ENCODE peak calls at places on chromosomes 1 and 21, in nine cellular contexts. One of them, this sample, is unnamed.

GRCh38 chr1:75233302-75233929 is 99.2 kb downstream of the LHX8 start:
- DNase-seq in T-helper 2 cell: no peak
- DNase-seq in NCI-H1105 treated with DMSO at 0.1 percent for 48 hours: peak; percentile 65
- DNase-seq in stimulated activated naive CD8-positive, alpha-beta T cell treated with anti-CD3 and anti-CD28 coated beads, Interleukin-15, Interleukin-2, amounts not matched to agents 100 U/mL and 50 U/mL, for 24 hours: no peak
- DNase-seq in glutamatergic neuron: no peak
- DNase-seq in AG20443: peak; percentile 11
- DNase-seq in memory B cell: peak; percentile 27
- DNase-seq in anterior cingulate cortex: no peak
- DNase-seq in iris pigment epithelial cell: peak; percentile 40
- DNase-seq in this sample: no peak

GRCh38 chr1:232031156-232031555 is 404.6 kb downstream of the DISC1 start:
- DNase-seq in T-helper 2 cell: no peak
- DNase-seq in NCI-H1105 treated with DMSO at 0.1 percent for 48 hours: no peak
- DNase-seq in stimulated activated naive CD8-positive, alpha-beta T cell treated with anti-CD3 and anti-CD28 coated beads, Interleukin-15, Interleukin-2, amounts not matched to agents 100 U/mL and 50 U/mL, for 24 hours: no peak
- DNase-seq in glutamatergic neuron: no peak
- DNase-seq in AG20443: no peak
- DNase-seq in memory B cell: no peak
- DNase-seq in anterior cingulate cortex: no peak
- DNase-seq in iris pigment epithelial cell: no peak
- DNase-seq in this sample: no peak

GRCh38 chr1:226632922-226633351 is 84.4 kb downstream of the STUM start:
- DNase-seq in T-helper 2 cell: no peak
- DNase-seq in NCI-H1105 treated with DMSO at 0.1 percent for 48 hours: no peak
- DNase-seq in stimulated activated naive CD8-positive, alpha-beta T cell treated with anti-CD3 and anti-CD28 coated beads, Interleukin-15, Interleukin-2, amounts not matched to agents 100 U/mL and 50 U/mL, for 24 hours: peak; percentile 74
- DNase-seq in glutamatergic neuron: no peak
- DNase-seq in AG20443: no peak
- DNase-seq in memory B cell: no peak
- DNase-seq in anterior cingulate cortex: no peak
- DNase-seq in iris pigment epithelial cell: no peak
- DNase-seq in this sample: no peak

GRCh38 chr1:204466416-204467405 is 27.9 kb downstream of the PIK3C2B start:
- DNase-seq in T-helper 2 cell: no peak
- DNase-seq in NCI-H1105 treated with DMSO at 0.1 percent for 48 hours: no peak
- DNase-seq in stimulated activated naive CD8-positive, alpha-beta T cell treated with anti-CD3 and anti-CD28 coated beads, Interleukin-15, Interleukin-2, amounts not matched to agents 100 U/mL and 50 U/mL, for 24 hours: no peak
- DNase-seq in glutamatergic neuron: no peak
- DNase-seq in AG20443: no peak
- DNase-seq in memory B cell: no peak
- DNase-seq in anterior cingulate cortex: peak; percentile 91
- DNase-seq in iris pigment epithelial cell: no peak
- DNase-seq in this sample: no peak

GRCh38 chr1:183227963-183228649 is 42.0 kb downstream of the LAMC2 start:
- DNase-seq in T-helper 2 cell: no peak
- DNase-seq in NCI-H1105 treated with DMSO at 0.1 percent for 48 hours: peak; percentile 22
- DNase-seq in stimulated activated naive CD8-positive, alpha-beta T cell treated with anti-CD3 and anti-CD28 coated beads, Interleukin-15, Interleukin-2, amounts not matched to agents 100 U/mL and 50 U/mL, for 24 hours: peak; percentile 59
- DNase-seq in glutamatergic neuron: peak; percentile 79
- DNase-seq in AG20443: peak; percentile 72
- DNase-seq in memory B cell: peak; percentile 28
- DNase-seq in anterior cingulate cortex: no peak
- DNase-seq in iris pigment epithelial cell: peak; percentile 51
- DNase-seq in this sample: no peak

GRCh38 chr1:218460367-218460766 is 115.2 kb downstream of the TGFB2 start:
- DNase-seq in T-helper 2 cell: no peak
- DNase-seq in NCI-H1105 treated with DMSO at 0.1 percent for 48 hours: no peak
- DNase-seq in stimulated activated naive CD8-positive, alpha-beta T cell treated with anti-CD3 and anti-CD28 coated beads, Interleukin-15, Interleukin-2, amounts not matched to agents 100 U/mL and 50 U/mL, for 24 hours: no peak
- DNase-seq in glutamatergic neuron: no peak
- DNase-seq in AG20443: peak; percentile 67
- DNase-seq in memory B cell: no peak
- DNase-seq in anterior cingulate cortex: peak; percentile 52
- DNase-seq in iris pigment epithelial cell: peak; percentile 87
- DNase-seq in this sample: no peak

GRCh38 chr1:64523938-64524337 is 54.0 kb downstream of the CACHD1 start:
- DNase-seq in T-helper 2 cell: no peak
- DNase-seq in NCI-H1105 treated with DMSO at 0.1 percent for 48 hours: no peak
- DNase-seq in stimulated activated naive CD8-positive, alpha-beta T cell treated with anti-CD3 and anti-CD28 coated beads, Interleukin-15, Interleukin-2, amounts not matched to agents 100 U/mL and 50 U/mL, for 24 hours: no peak
- DNase-seq in glutamatergic neuron: no peak
- DNase-seq in AG20443: no peak
- DNase-seq in memory B cell: no peak
- DNase-seq in anterior cingulate cortex: no peak
- DNase-seq in iris pigment epithelial cell: no peak
- DNase-seq in this sample: no peak

GRCh38 chr1:227111782-227112181 is 171.7 kb downstream of the COQ8A start:
- DNase-seq in T-helper 2 cell: no peak
- DNase-seq in NCI-H1105 treated with DMSO at 0.1 percent for 48 hours: no peak
- DNase-seq in stimulated activated naive CD8-positive, alpha-beta T cell treated with anti-CD3 and anti-CD28 coated beads, Interleukin-15, Interleukin-2, amounts not matched to agents 100 U/mL and 50 U/mL, for 24 hours: no peak
- DNase-seq in glutamatergic neuron: no peak
- DNase-seq in AG20443: no peak
- DNase-seq in memory B cell: no peak
- DNase-seq in anterior cingulate cortex: no peak
- DNase-seq in iris pigment epithelial cell: no peak
- DNase-seq in this sample: no peak

GRCh38 chr21:30555095-30555494 is 6.0 kb downstream of the KRTAP19-7 start:
- DNase-seq in T-helper 2 cell: no peak
- DNase-seq in NCI-H1105 treated with DMSO at 0.1 percent for 48 hours: no peak
- DNase-seq in stimulated activated naive CD8-positive, alpha-beta T cell treated with anti-CD3 and anti-CD28 coated beads, Interleukin-15, Interleukin-2, amounts not matched to agents 100 U/mL and 50 U/mL, for 24 hours: no peak
- DNase-seq in glutamatergic neuron: no peak
- DNase-seq in AG20443: no peak
- DNase-seq in memory B cell: no peak
- DNase-seq in anterior cingulate cortex: no peak
- DNase-seq in iris pigment epithelial cell: no peak
- DNase-seq in this sample: no peak

This sample was measured in effector memory CD4-positive, alpha-beta T cell.